ENCODE peak calls at places on chromosomes 13 and 19, in eight cellular contexts. Z is fibroblast of pulmonary artery, A is lung, X is tibial nerve, F is foreskin fibroblast, C is A549, B is dorsolateral prefrontal cortex, R is testis. L is an unnamed sample.

GRCh38 chr19:14107581-14108461 is 9.7 kb downstream of the PRKACA start:
- DNase-seq in Z (peak), A (no peak), X (no peak), F (no peak), C (peak), B (no peak), R (peak), L (no peak)

GRCh38 chr13:24745861-24746617 is 17.9 kb upstream of the RNF17 start:
- DNase-seq in Z (no peak), A (no peak), X (no peak), F (peak), C (no peak), B (no peak), R (no peak), L (no peak)

GRCh38 chr19:18809149-18809978 is 18.3 kb upstream of the COMP start:
- DNase-seq in Z (peak), A (peak), X (peak), F (peak), C (no peak), B (no peak), R (peak), L (peak)

GRCh38 chr13:26695360-26695705 is 65.3 kb downstream of the GPR12 start:
- DNase-seq in Z (no peak), A (peak), X (no peak), F (peak), C (no peak), B (no peak), R (no peak), L (no peak)

GRCh38 chr19:5047251-5047935 is 78.5 kb downstream of the KDM4B start:
- DNase-seq in Z (no peak), A (no peak), X (no peak), F (no peak), C (no peak), B (no peak), R (no peak), L (no peak)

GRCh38 chr19:3785464-3785937 is 680 bp downstream of the MATK start:
- DNase-seq in Z (no peak), A (no peak), X (no peak), F (peak), C (no peak), B (peak), R (no peak), L (no peak)

GRCh38 chr19:13526552-13526951 is 20.3 kb upstream of the CACNA1A start:
- DNase-seq in Z (peak), A (no peak), X (no peak), F (peak), C (no peak), B (no peak), R (no peak), L (no peak)

GRCh38 chr13:75566658-75567057 is 17.1 kb downstream of the UCHL3 start:
- DNase-seq in Z (peak), A (no peak), X (no peak), F (peak), C (peak), B (no peak), R (no peak), L (no peak)

GRCh38 chr13:65724261-65724660 is 1505.9 kb downstream of the PCDH9 start:
- DNase-seq in Z (peak), A (no peak), X (no peak), F (peak), C (no peak), B (no peak), R (no peak), L (no peak)

GRCh38 chr19:45306522-45307027 is 16.1 kb downstream of the CKM start:
- DNase-seq in Z (no peak), A (no peak), X (no peak), F (no peak), C (no peak), B (no peak), R (no peak), L (no peak)

GRCh38 chr19:38669532-38669931 is 22.1 kb downstream of the ACTN4 start:
- DNase-seq in Z (no peak), A (no peak), X (no peak), F (no peak), C (no peak), B (no peak), R (no peak), L (no peak)

GRCh38 chr13:26968431-26969335 is 202.9 kb downstream of the USP12 start:
- DNase-seq in Z (no peak), A (no peak), X (no peak), F (no peak), C (no peak), B (no peak), R (no peak), L (peak)

GRCh38 chr19:24060687-24061356 is 26.2 kb upstream of the ZNF254 start:
- DNase-seq in Z (no peak), A (no peak), X (no peak), F (peak), C (no peak), B (no peak), R (no peak), L (no peak)

GRCh38 chr19:52535831-52536800 is 8.6 kb downstream of the ZNF808 start:
- DNase-seq in Z (peak), A (peak), X (peak), F (peak), C (no peak), B (peak), R (peak), L (peak)

GRCh38 chr19:15280048-15280725 is 47.9 kb upstream of the EPHX3 start:
- DNase-seq in Z (no peak), A (no peak), X (no peak), F (peak), C (no peak), B (no peak), R (no peak), L (no peak)

GRCh38 chr13:29573190-29573589 is 22.3 kb downstream of the SLC7A1 start:
- DNase-seq in Z (peak), A (no peak), X (peak), F (peak), C (no peak), B (peak), R (peak), L (peak)

GRCh38 chr19:27759896-27760295 is 1453.1 kb downstream of the UQCRFS1 start:
- DNase-seq in Z (no peak), A (no peak), X (no peak), F (no peak), C (no peak), B (no peak), R (no peak), L (no peak)

GRCh38 chr19:41918653-41919244 is 9.5 kb downstream of the ERFL start:
- DNase-seq in Z (no peak), A (no peak), X (no peak), F (no peak), C (no peak), B (no peak), R (no peak), L (no peak)

DNA sequence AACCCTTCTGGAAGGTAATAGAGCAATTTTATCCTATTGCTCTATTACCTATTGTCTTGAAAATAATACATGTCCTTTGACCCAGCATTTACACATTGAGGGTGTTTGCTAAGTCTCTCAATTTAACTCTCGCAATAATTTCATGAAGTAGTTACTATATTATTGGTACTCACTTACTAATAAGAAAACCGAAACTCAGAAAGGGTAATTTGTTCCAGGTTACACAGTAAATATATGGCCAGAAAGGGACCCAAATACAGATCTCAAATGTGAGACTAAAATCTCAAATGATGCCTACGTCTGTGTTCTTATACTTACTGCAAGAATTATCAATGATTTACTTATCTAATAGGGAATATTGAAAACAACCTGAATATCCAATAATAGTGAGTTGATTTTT is 29.7 kb upstream of the FAM216B start:
- DNase-seq in Z (no peak), A (no peak), X (no peak), F (no peak), C (no peak), B (no peak), R (no peak), L (no peak)
- H3K4me3 ChIP-seq in Z (no peak), A (no peak), X (no peak), F (no peak), C (no peak), B (no peak), R (no peak), L (no peak)

GRCh38 chr13:86725105-86725504 is 925.9 kb upstream of the SLITRK6 start:
- DNase-seq in Z (no peak), A (no peak), X (no peak), F (no peak), C (no peak), B (no peak), R (no peak), L (no peak)
- TF ChIP-seq CTCF in Z (no peak), A (no peak), X (no peak), F (no peak), C (no peak), B (no peak), R (no peak), L (no peak)

DNA sequence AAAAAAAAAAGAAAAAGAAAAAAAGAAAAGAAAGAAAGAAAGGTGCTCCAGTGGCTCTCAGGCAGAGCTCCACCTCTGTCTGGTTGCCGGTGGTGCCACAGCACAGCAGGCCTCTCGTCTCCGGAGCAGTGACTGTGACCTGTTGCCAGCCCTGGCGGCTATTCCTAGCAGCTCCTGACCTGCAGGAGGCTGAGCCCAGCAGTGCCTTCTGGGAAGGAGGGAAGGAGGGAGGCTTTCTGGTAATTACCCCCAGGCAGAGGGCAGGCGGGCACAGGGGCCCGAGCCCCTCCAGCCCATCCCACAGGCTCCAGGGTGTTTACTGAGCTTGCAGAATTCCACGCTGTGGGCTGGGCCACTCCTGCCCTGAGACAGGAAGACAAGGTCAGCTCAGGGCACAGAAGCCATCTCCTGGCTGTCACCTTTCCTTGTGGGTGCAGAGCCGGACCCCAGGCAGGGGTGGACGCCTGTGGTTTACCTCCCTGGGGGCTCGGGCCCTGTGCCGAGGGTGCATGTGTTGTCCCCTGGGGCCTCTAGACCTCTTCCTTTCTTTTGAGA is 77.9 kb downstream of the GNG7 start:
- DNase-seq in Z (no peak), A (no peak), X (no peak), F (no peak), C (peak), B (no peak), R (peak), L (peak)
- H3K4me3 ChIP-seq in Z (no peak), A (no peak), X (no peak), F (no peak), C (no peak), B (no peak), R (no peak), L (no peak)

GRCh38 chr13:74134777-74135305 is 637 bp upstream of the KLF12 start:
- DNase-seq in Z (no peak), A (peak), X (no peak), F (peak), C (peak), B (no peak), R (peak), L (peak)

GRCh38 chr13:74135306-74136088 is 1.3 kb upstream of the KLF12 start:
- DNase-seq in Z (peak), A (peak), X (peak), F (peak), C (peak), B (peak), R (peak), L (peak)

GRCh38 chr13:74134226-74134776 is at the start of gene KLF12:
- DNase-seq in Z (peak), A (peak), X (peak), F (peak), C (peak), B (peak), R (peak), L (peak)

GRCh38 chr13:74133657-74134201 is 475 bp downstream of the KLF12 start:
- DNase-seq in Z (peak), A (peak), X (peak), F (peak), C (peak), B (peak), R (peak), L (peak)

DNA sequence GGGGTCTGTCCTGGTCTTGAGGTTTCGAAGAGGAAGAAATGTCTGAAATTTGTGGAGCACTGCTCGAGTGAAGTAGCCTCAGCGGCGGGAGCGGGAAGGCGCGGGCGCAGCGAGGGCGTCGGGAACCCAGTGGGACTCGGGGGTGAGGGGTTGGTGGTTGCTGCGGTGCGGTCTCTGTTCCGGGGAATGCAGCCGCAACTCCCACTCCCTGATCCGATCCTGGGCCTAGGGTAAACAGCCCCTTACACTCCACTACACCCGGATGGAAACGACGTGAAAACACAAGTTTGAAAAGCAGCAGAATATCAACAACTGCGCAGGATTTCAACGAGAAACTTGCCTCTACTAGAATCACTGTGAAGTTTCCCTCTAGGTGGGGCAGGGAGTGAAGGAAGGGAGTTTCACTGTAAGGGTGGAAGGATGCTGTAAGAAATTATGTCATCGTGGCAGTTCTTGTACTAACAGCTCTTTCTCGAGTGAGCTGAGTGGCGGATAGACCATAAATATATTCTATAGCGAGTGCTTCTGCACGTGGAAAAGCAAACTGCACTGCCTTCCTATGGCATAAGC is 2.0 kb upstream of the KLF12 start:
- DNase-seq in Z (peak), A (no peak), X (peak), F (peak), C (no peak), B (peak), R (peak), L (peak)
- TF ChIP-seq CTCF in Z (peak), A (no peak), X (no peak), F (peak), C (no peak), B (no peak), R (no peak), L (no peak)

GRCh38 chr13:109684836-109685602 is 101.4 kb downstream of the IRS2 start:
- DNase-seq in Z (peak), A (no peak), X (peak), F (no peak), C (no peak), B (no peak), R (peak), L (peak)
- H3K4me3 ChIP-seq in Z (no peak), A (no peak), X (no peak), F (no peak), C (no peak), B (no peak), R (no peak), L (peak)

DNA sequence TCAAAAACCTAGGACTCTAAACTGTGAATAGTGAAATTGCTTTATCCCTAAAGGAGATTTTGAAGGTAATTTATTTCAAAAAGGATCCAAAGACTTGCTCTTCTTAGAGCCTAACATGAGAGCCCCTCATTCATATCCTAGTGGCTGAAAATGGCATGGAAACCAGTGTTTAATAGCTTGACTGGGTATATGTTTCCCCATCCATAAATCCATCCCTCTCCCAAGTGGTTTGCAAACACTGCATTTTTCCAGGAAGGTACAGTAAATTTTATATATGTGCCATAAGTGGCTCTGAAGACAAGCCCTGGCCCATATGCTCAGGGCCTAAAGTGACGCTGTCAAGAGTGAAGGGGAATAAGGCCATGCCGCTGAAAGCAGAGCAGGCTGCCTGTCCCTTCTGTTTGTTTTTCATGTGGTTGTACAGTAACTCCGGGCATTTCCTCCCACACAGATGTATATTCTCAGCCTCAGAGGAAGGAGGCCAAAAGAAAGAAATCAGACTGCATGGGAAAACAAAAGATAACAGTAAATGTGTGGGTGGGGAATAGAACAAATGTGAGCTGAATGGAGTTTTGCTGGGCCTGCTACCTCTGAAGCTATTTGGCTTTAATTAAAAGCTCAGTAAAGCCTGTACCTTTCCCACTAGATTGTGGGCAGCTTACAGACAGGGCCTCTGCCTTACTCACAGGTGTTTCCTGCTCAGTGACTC is 181.9 kb downstream of the PCDH9 start:
- DNase-seq in Z (peak), A (no peak), X (no peak), F (peak), C (no peak), B (no peak), R (no peak), L (no peak)
- TF ChIP-seq CTCF in Z (peak), A (no peak), X (no peak), F (no peak), C (no peak), B (no peak), R (no peak), L (no peak)

GRCh38 chr13:23320926-23321533 is 112.5 kb downstream of the SACS start:
- DNase-seq in Z (no peak), A (no peak), X (no peak), F (no peak), C (no peak), B (no peak), R (no peak), L (no peak)
- H3K4me3 ChIP-seq in Z (no peak), A (no peak), X (peak), F (peak), C (peak), B (peak), R (no peak), L (peak)

GRCh38 chr13:103066079-103066880 is at the start of gene SLC10A2:
- DNase-seq in Z (no peak), A (no peak), X (no peak), F (no peak), C (no peak), B (no peak), R (no peak), L (no peak)

GRCh38 chr13:103062079-103062478 is 4.1 kb downstream of the SLC10A2 start:
- DNase-seq in Z (no peak), A (no peak), X (no peak), F (no peak), C (no peak), B (no peak), R (no peak), L (no peak)

GRCh38 chr13:103066991-103067390 is 774 bp upstream of the SLC10A2 start:
- DNase-seq in Z (no peak), A (no peak), X (no peak), F (no peak), C (no peak), B (no peak), R (no peak), L (no peak)

GRCh38 chr13:103063376-103063775 is 2.8 kb downstream of the SLC10A2 start:
- DNase-seq in Z (no peak), A (no peak), X (no peak), F (no peak), C (no peak), B (no peak), R (no peak), L (no peak)

GRCh38 chr13:103067751-103068563 is 1.7 kb upstream of the SLC10A2 start:
- DNase-seq in Z (no peak), A (no peak), X (no peak), F (no peak), C (no peak), B (no peak), R (no peak), L (no peak)
- TF ChIP-seq CTCF in Z (no peak), A (no peak), X (no peak), F (no peak), C (no peak), B (no peak), R (no peak), L (no peak)

GRCh38 chr19:9570255-9570654 is 14.0 kb downstream of the ZNF121 start:
- DNase-seq in Z (no peak), A (no peak), X (no peak), F (no peak), C (no peak), B (no peak), R (no peak), L (no peak)
- H3K4me3 ChIP-seq in Z (no peak), A (no peak), X (no peak), F (no peak), C (no peak), B (no peak), R (no peak), L (no peak)

GRCh38 chr19:48784527-48784926 is 26.3 kb downstream of the BCAT2 start:
- DNase-seq in Z (peak), A (no peak), X (no peak), F (peak), C (no peak), B (no peak), R (no peak), L (no peak)
- TF ChIP-seq CTCF in Z (peak), A (no peak), X (no peak), F (no peak), C (no peak), B (no peak), R (no peak), L (peak)